ENCODE peak calls at places on chromosomes 7 and 10, in seven cellular contexts. B is PC-3; X is brain microvascular endothelial cell; D is activated CD8-positive, alpha-beta T cell treated with anti-CD3 and anti-CD28 coated beads for 36 hours; I is HFFc6; F is GM20000; W is glutamatergic neuron. E is an unnamed sample.

GRCh38 chr7:69147631-69148030 is 450.6 kb upstream of the AUTS2 start:
- DNase-seq in D (no peak), W (no peak), I (no peak), F (no peak), X (no peak), B (no peak), E (no peak)

GRCh38 chr7:47738563-47739166 is 156.8 kb upstream of the TNS3 start:
- DNase-seq in X (no peak), B (no peak), F (peak; percentile 28), D (no peak), I (no peak), W (no peak), E (no peak)

GRCh38 chr10:34131152-34131551 is 683.9 kb downstream of the PARD3 start:
- DNase-seq in D (no peak), W (no peak), F (no peak), I (no peak), B (no peak), X (no peak), E (no peak)

GRCh38 chr10:68955414-68955785 is 570 bp upstream of the DDX21 start:
- DNase-seq in D (peak; percentile 48), W (peak; percentile 25), B (no peak), I (no peak), X (no peak), F (no peak), E (no peak)

GRCh38 chr7:89064831-89065230 is 269.3 kb upstream of the TEX47 start:
- DNase-seq in W (no peak), B (no peak), X (no peak), F (no peak), D (no peak), I (no peak), E (no peak)

GRCh38 chr7:19939746-19940145 is 166.3 kb upstream of the TMEM196 start:
- DNase-seq in I (no peak), D (no peak), F (no peak), W (no peak), B (peak; percentile 70), X (peak; percentile 77), E (peak; percentile 16)

GRCh38 chr10:43981232-43981631 is 332.6 kb upstream of the ZNF32 start:
- DNase-seq in F (no peak), B (no peak), D (no peak), I (no peak), W (no peak), X (peak; percentile 25), E (no peak)

GRCh38 chr10:8045728-8046494 is 8.6 kb upstream of the GATA3 start:
- DNase-seq in W (no peak), X (no peak), B (no peak), F (peak; percentile 41), D (no peak), I (no peak), E (no peak)

GRCh38 chr10:103589074-103589630 is 95.6 kb downstream of the NEURL1 start:
- DNase-seq in I (no peak), X (no peak), F (no peak), D (no peak), W (no peak), B (no peak), E (no peak)

GRCh38 chr7:136308230-136308629 is 331.1 kb upstream of the MTPN start:
- DNase-seq in B (no peak), D (no peak), W (no peak), F (no peak), X (no peak), I (no peak), E (no peak)

GRCh38 chr7:4631664-4632171 is 50.4 kb upstream of the FOXK1 start:
- DNase-seq in B (peak; percentile 79), F (no peak), X (peak; percentile 84), I (peak; percentile 91), D (no peak), W (peak; percentile 67), E (peak; percentile 95)

GRCh38 chr10:42979730-42980467 is 97.0 kb upstream of the RET start:
- DNase-seq in D (no peak), X (no peak), F (no peak), B (no peak), W (peak; percentile 28), I (no peak), E (no peak)

GRCh38 chr7:5379576-5379975 is 44.1 kb downstream of the TNRC18 start:
- DNase-seq in X (no peak), F (no peak), D (no peak), W (no peak), I (no peak), B (no peak), E (no peak)

GRCh38 chr7:129186749-129187260 is 1.6 kb upstream of the SMO start:
- DNase-seq in F (no peak), X (no peak), I (no peak), W (no peak), B (no peak), D (no peak), E (no peak)

GRCh38 chr10:86968271-86968993 is at the start of gene ADIRF:
- DNase-seq in F (peak; percentile 19), D (no peak), X (no peak), B (peak; percentile 70), W (peak; percentile 19), I (no peak), E (peak; percentile 92)

GRCh38 chr10:17113889-17114288 is 15.7 kb downstream of the CUBN start:
- DNase-seq in D (peak; percentile 9), X (no peak), I (peak; percentile 31), F (no peak), B (no peak), W (no peak), E (peak; percentile 68)

GRCh38 chr10:14560274-14560673 is 214.4 kb downstream of the FAM107B start:
- DNase-seq in F (no peak), D (peak; percentile 88), W (peak; percentile 46), B (peak; percentile 87), X (no peak), I (peak; percentile 62), E (peak; percentile 93)

GRCh38 chr10:69807696-69808095 is 6.0 kb downstream of the COL13A1 start:
- DNase-seq in X (peak; percentile 50), F (no peak), D (no peak), I (peak; percentile 56), W (no peak), B (peak; percentile 56), E (peak; percentile 27)

GRCh38 chr10:92087750-92088395 is 164.3 kb downstream of the BTAF1 start:
- DNase-seq in I (peak; percentile 82), D (peak; percentile 78), B (peak; percentile 89), X (peak; percentile 79), W (peak; percentile 64), F (peak; percentile 67), E (peak; percentile 89)

GRCh38 chr7:142320883-142321282 is 63.0 kb upstream of the PRSS58 start:
- DNase-seq in X (no peak), B (no peak), F (no peak), D (no peak), I (no peak), W (no peak), E (no peak)

GRCh38 chr7:142327555-142327954 is 69.7 kb upstream of the PRSS58 start:
- DNase-seq in W (peak; percentile 68), B (no peak), I (no peak), X (no peak), D (no peak), F (no peak), E (no peak)

GRCh38 chr7:142319970-142320369 is 62.1 kb upstream of the PRSS58 start:
- DNase-seq in D (peak; percentile 68), W (peak; percentile 65), B (peak; percentile 40), X (no peak), I (no peak), F (no peak), E (no peak)

GRCh38 chr7:142321391-142321790 is 63.5 kb upstream of the PRSS58 start:
- DNase-seq in D (no peak), W (no peak), B (no peak), F (no peak), I (no peak), X (no peak), E (no peak)

DNA sequence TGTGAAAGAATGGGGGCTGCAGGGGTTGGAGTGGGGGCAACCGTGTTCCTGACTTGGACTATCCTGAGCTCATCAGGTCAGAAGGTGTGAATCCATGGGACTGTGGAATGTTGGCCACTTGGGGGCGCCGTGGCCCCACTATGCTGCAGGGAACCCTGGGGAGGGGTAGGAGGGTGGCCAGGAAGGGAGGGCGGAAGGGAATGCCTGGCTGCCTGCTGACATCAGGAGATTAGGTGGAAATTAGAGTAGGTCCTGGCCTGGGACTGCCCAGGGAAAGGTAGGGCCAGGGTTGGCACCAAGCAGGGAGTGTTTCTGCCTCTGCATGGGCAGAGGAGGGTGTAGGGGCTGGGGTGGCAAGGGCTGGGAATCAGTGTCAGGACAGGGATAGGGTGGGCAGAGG is 65.8 kb upstream of the PRSS58 start:
- DNase-seq in F (no peak), I (no peak), X (no peak), W (peak; percentile 91), B (peak; percentile 57), D (peak; percentile 66), E (peak; percentile 57)
- TF ChIP-seq CTCF in F (peak; percentile 38), I (peak; percentile 72), X (peak; percentile 70), W (peak; percentile 83), B (peak; percentile 66), D (peak; percentile 75), E (peak; percentile 47)

GRCh38 chr10:124534821-124535601 is 73.4 kb downstream of the LHPP start:
- DNase-seq in W (no peak), I (no peak), F (no peak), B (no peak), D (no peak), X (no peak), E (no peak)

GRCh38 chr10:124537891-124538290 is 76.3 kb downstream of the LHPP start:
- DNase-seq in F (no peak), B (no peak), W (no peak), X (no peak), I (no peak), D (no peak), E (no peak)

GRCh38 chr10:124537166-124537725 is 75.6 kb downstream of the LHPP start:
- DNase-seq in I (no peak), D (no peak), W (no peak), F (no peak), X (no peak), B (no peak), E (no peak)

GRCh38 chr10:124535731-124536495 is 74.3 kb downstream of the LHPP start:
- DNase-seq in I (no peak), D (no peak), W (no peak), B (no peak), X (no peak), F (peak; percentile 49), E (no peak)

GRCh38 chr10:124536496-124537050 is 75.0 kb downstream of the LHPP start:
- DNase-seq in X (no peak), F (no peak), I (no peak), W (no peak), D (no peak), B (no peak), E (no peak)
- TF ChIP-seq CTCF in X (peak; percentile 23), F (no peak), I (no peak), W (no peak), D (no peak), B (no peak), E (no peak)

DNA sequence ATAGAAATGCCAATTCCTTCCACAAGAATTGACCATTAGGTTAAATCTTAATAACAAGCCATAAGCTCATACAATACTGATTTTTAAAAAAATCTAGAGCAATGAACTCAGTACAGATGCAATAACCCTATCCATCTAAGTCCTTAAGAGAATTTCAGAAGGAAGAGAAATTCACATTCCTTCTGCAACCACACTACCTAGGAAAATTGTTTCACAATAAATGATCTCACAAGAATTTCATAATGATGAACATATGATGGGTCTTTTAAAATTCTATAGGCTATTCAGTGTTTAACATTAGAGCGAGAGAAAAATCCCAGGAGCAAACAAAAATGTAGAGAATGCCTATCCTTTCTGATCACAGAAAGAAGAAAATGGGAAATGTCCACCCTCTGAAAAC is 70.0 kb upstream of the MAGI2 start:
- DNase-seq in W (no peak), X (no peak), D (no peak), F (no peak), B (no peak), I (no peak), E (no peak)
- TF ChIP-seq CTCF in W (no peak), X (no peak), D (no peak), F (no peak), B (no peak), I (no peak), E (no peak)

GRCh38 chr10:20004087-20004523 is 187.9 kb downstream of the PLXDC2 start:
- DNase-seq in I (no peak), B (no peak), X (peak; percentile 52), F (peak; percentile 15), W (no peak), D (no peak), E (peak; percentile 52)
- TF ChIP-seq CTCF in I (no peak), B (no peak), X (no peak), F (no peak), W (no peak), D (no peak), E (no peak)

E was measured in MCF 10A.